ENCODE peak calls at places on chromosomes 16 and 17, in six cellular contexts. One of them, this sample, is unnamed.
A peak's percentile ranks its signal among the peaks of the same experiment; 100 is the strongest.

GRCh38 chr17:73645050-73645871 is 1.0 kb upstream of the SDK2 start:
- DNase-seq in IMR-90: no peak
- DNase-seq in H9: peak; percentile 73
- DNase-seq in H1: no peak
- DNase-seq in trophoblast cell: peak; percentile 23
- DNase-seq in neuronal stem cell: peak; percentile 81
- DNase-seq in this sample: peak; percentile 69

GRCh38 chr16:5884339-5884738 is 786.7 kb upstream of the EEF2KMT start:
- DNase-seq in IMR-90: no peak
- DNase-seq in trophoblast cell: no peak
- DNase-seq in H9: no peak
- DNase-seq in H1: no peak
- DNase-seq in neuronal stem cell: no peak
- DNase-seq in this sample: no peak

GRCh38 chr16:1343428-1344242 is 8.0 kb downstream of the TSR3 start:
- DNase-seq in H9: no peak
- DNase-seq in IMR-90: no peak
- DNase-seq in neuronal stem cell: no peak
- DNase-seq in H1: no peak
- DNase-seq in trophoblast cell: no peak
- DNase-seq in this sample: no peak

GRCh38 chr17:79671387-79671752 is 59.4 kb upstream of the ENPP7 start:
- DNase-seq in IMR-90: no peak
- DNase-seq in neuronal stem cell: no peak
- DNase-seq in H1: no peak
- DNase-seq in H9: no peak
- DNase-seq in trophoblast cell: no peak
- DNase-seq in this sample: peak; percentile 33

GRCh38 chr17:29124931-29125270 is 55.3 kb downstream of the MYO18A start:
- DNase-seq in H1: no peak
- DNase-seq in IMR-90: no peak
- DNase-seq in trophoblast cell: no peak
- DNase-seq in H9: no peak
- DNase-seq in neuronal stem cell: no peak
- DNase-seq in this sample: no peak

GRCh38 chr16:71754108-71754507 is 29.6 kb upstream of the PHLPP2 start:
- DNase-seq in H9: no peak
- DNase-seq in IMR-90: no peak
- DNase-seq in trophoblast cell: no peak
- DNase-seq in neuronal stem cell: no peak
- DNase-seq in H1: no peak
- DNase-seq in this sample: no peak

GRCh38 chr16:4599545-4599944 is 15.1 kb downstream of the UBALD1 start:
- DNase-seq in H1: no peak
- DNase-seq in trophoblast cell: no peak
- DNase-seq in H9: no peak
- DNase-seq in neuronal stem cell: no peak
- DNase-seq in IMR-90: no peak
- DNase-seq in this sample: no peak

GRCh38 chr17:22266231-22266630 is 573.9 kb downstream of the KCNJ18 start:
- DNase-seq in neuronal stem cell: no peak
- DNase-seq in H9: no peak
- DNase-seq in IMR-90: no peak
- DNase-seq in H1: no peak
- DNase-seq in trophoblast cell: no peak
- DNase-seq in this sample: no peak

GRCh38 chr17:73340093-73340596 is 28.3 kb upstream of the CDC42EP4 start:
- DNase-seq in H1: no peak
- DNase-seq in H9: no peak
- DNase-seq in neuronal stem cell: no peak
- DNase-seq in IMR-90: peak; percentile 95
- DNase-seq in trophoblast cell: peak; percentile 43
- DNase-seq in this sample: no peak

GRCh38 chr17:18377437-18378204 is at the start of gene EVPLL:
- DNase-seq in H9: peak; percentile 36
- DNase-seq in trophoblast cell: no peak
- DNase-seq in IMR-90: no peak
- DNase-seq in H1: no peak
- DNase-seq in neuronal stem cell: no peak
- DNase-seq in this sample: no peak

GRCh38 chr16:26605872-26606271 is 460.9 kb upstream of the C16orf82 start:
- DNase-seq in trophoblast cell: no peak
- DNase-seq in IMR-90: no peak
- DNase-seq in H9: no peak
- DNase-seq in neuronal stem cell: no peak
- DNase-seq in H1: no peak
- DNase-seq in this sample: no peak

GRCh38 chr17:5619088-5619740 is 34.9 kb upstream of the NLRP1 start:
- DNase-seq in IMR-90: no peak
- DNase-seq in H9: no peak
- DNase-seq in trophoblast cell: no peak
- DNase-seq in H1: no peak
- DNase-seq in neuronal stem cell: no peak
- DNase-seq in this sample: no peak

GRCh38 chr17:19610879-19611278 is 37.7 kb upstream of the ALDH3A2 start:
- DNase-seq in H9: no peak
- DNase-seq in IMR-90: no peak
- DNase-seq in H1: no peak
- DNase-seq in trophoblast cell: no peak
- DNase-seq in neuronal stem cell: no peak
- DNase-seq in this sample: no peak

GRCh38 chr17:45648642-45649041 is 135.5 kb upstream of the CRHR1 start:
- DNase-seq in H1: no peak
- DNase-seq in trophoblast cell: no peak
- DNase-seq in H9: peak; percentile 82
- DNase-seq in neuronal stem cell: no peak
- DNase-seq in IMR-90: no peak
- DNase-seq in this sample: no peak

GRCh38 chr17:1628856-1629646 is 417 bp upstream of the SLC43A2 start:
- DNase-seq in H9: peak; percentile 100
- DNase-seq in trophoblast cell: peak; percentile 86
- DNase-seq in H1: no peak
- DNase-seq in IMR-90: peak; percentile 87
- DNase-seq in neuronal stem cell: no peak
- DNase-seq in this sample: peak; percentile 99
- H2BK5ac ChIP-seq in H9: no peak overlapping the region
- H2BK5ac ChIP-seq in trophoblast cell: peak overlapping the region; percentile 78
- H2BK5ac ChIP-seq in H1: no peak overlapping the region
- H2BK5ac ChIP-seq in IMR-90: peak overlapping the region; percentile 38
- H2BK5ac ChIP-seq in neuronal stem cell: peak overlapping the region; percentile 91
- H2BK5ac ChIP-seq in this sample: no peak overlapping the region

GRCh38 chr16:58222532-58223316 is 24.8 kb upstream of the CSNK2A2 start:
- DNase-seq in H1: no peak
- DNase-seq in trophoblast cell: peak; percentile 57
- DNase-seq in H9: peak; percentile 60
- DNase-seq in IMR-90: peak; percentile 25
- DNase-seq in neuronal stem cell: no peak
- DNase-seq in this sample: peak; percentile 83

GRCh38 chr16:58230259-58230658 is 32.4 kb upstream of the CSNK2A2 start:
- DNase-seq in IMR-90: no peak
- DNase-seq in H9: no peak
- DNase-seq in trophoblast cell: no peak
- DNase-seq in neuronal stem cell: no peak
- DNase-seq in H1: no peak
- DNase-seq in this sample: no peak

GRCh38 chr16:58226790-58227189 is 28.9 kb upstream of the CSNK2A2 start:
- DNase-seq in neuronal stem cell: no peak
- DNase-seq in trophoblast cell: no peak
- DNase-seq in IMR-90: no peak
- DNase-seq in H9: no peak
- DNase-seq in H1: no peak
- DNase-seq in this sample: no peak

GRCh38 chr16:58225965-58226602 is 28.2 kb upstream of the CSNK2A2 start:
- DNase-seq in IMR-90: no peak
- DNase-seq in H9: no peak
- DNase-seq in trophoblast cell: no peak
- DNase-seq in H1: no peak
- DNase-seq in neuronal stem cell: no peak
- DNase-seq in this sample: no peak
- H2BK5ac ChIP-seq in IMR-90: no peak overlapping the region
- H2BK5ac ChIP-seq in H9: no peak overlapping the region
- H2BK5ac ChIP-seq in trophoblast cell: no peak overlapping the region
- H2BK5ac ChIP-seq in H1: no peak overlapping the region
- H2BK5ac ChIP-seq in neuronal stem cell: no peak overlapping the region
- H2BK5ac ChIP-seq in this sample: no peak overlapping the region

GRCh38 chr16:30922420-30922959 is 882 bp upstream of the FBXL19 start:
- DNase-seq in trophoblast cell: peak; percentile 100
- DNase-seq in neuronal stem cell: peak; percentile 100
- DNase-seq in IMR-90: peak; percentile 99
- DNase-seq in H9: peak; percentile 100
- DNase-seq in H1: peak; percentile 100
- DNase-seq in this sample: peak; percentile 100

GRCh38 chr16:30921748-30922419 is 1.5 kb upstream of the FBXL19 start:
- DNase-seq in IMR-90: peak; percentile 88
- DNase-seq in neuronal stem cell: peak; percentile 94
- DNase-seq in H1: peak; percentile 90
- DNase-seq in trophoblast cell: peak; percentile 95
- DNase-seq in H9: peak; percentile 95
- DNase-seq in this sample: peak; percentile 97

GRCh38 chr16:30922960-30923535 is 324 bp upstream of the FBXL19 start:
- DNase-seq in H9: peak; percentile 100
- DNase-seq in trophoblast cell: peak; percentile 100
- DNase-seq in neuronal stem cell: peak; percentile 100
- DNase-seq in IMR-90: peak; percentile 99
- DNase-seq in H1: peak; percentile 99
- DNase-seq in this sample: peak; percentile 100

GRCh38 chr16:30923554-30924085 is at the start of gene FBXL19:
- DNase-seq in neuronal stem cell: peak; percentile 85
- DNase-seq in trophoblast cell: no peak
- DNase-seq in H1: no peak
- DNase-seq in H9: no peak
- DNase-seq in IMR-90: no peak
- DNase-seq in this sample: peak; percentile 89

DNA sequence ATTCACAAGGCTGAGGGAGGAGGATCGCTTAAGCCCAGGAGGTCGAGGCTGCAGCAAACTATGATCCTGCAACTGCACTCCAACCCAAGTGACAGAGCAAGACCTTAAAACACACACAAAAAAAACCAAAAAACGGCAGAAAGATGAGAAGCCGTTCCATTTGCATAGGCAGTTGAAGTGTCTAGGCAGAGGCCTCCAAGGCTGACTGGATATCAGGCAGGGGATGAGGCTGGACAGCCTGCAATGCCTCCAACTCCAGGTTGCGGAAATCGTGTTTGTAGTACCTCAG is 2.0 kb upstream of the FBXL19 start:
- DNase-seq in IMR-90: no peak
- DNase-seq in H1: no peak
- DNase-seq in trophoblast cell: no peak
- DNase-seq in H9: no peak
- DNase-seq in neuronal stem cell: no peak
- DNase-seq in this sample: no peak
- H2BK5ac ChIP-seq in IMR-90: no peak overlapping the region
- H2BK5ac ChIP-seq in H1: no peak overlapping the region
- H2BK5ac ChIP-seq in trophoblast cell: no peak overlapping the region
- H2BK5ac ChIP-seq in H9: no peak overlapping the region
- H2BK5ac ChIP-seq in neuronal stem cell: no peak overlapping the region
- H2BK5ac ChIP-seq in this sample: no peak overlapping the region

GRCh38 chr16:83393196-83393981 is 414.4 kb upstream of the HSBP1 start:
- DNase-seq in trophoblast cell: no peak
- DNase-seq in H9: no peak
- DNase-seq in H1: no peak
- DNase-seq in IMR-90: peak; percentile 33
- DNase-seq in neuronal stem cell: no peak
- DNase-seq in this sample: peak; percentile 30

GRCh38 chr16:83400234-83400633 is 407.5 kb upstream of the HSBP1 start:
- DNase-seq in IMR-90: no peak
- DNase-seq in trophoblast cell: no peak
- DNase-seq in neuronal stem cell: no peak
- DNase-seq in H9: peak; percentile 71
- DNase-seq in H1: peak; percentile 5
- DNase-seq in this sample: peak; percentile 46

GRCh38 chr16:83402160-83402794 is 405.5 kb upstream of the HSBP1 start:
- DNase-seq in IMR-90: peak; percentile 45
- DNase-seq in trophoblast cell: no peak
- DNase-seq in neuronal stem cell: no peak
- DNase-seq in H9: no peak
- DNase-seq in H1: no peak
- DNase-seq in this sample: peak; percentile 13

GRCh38 chr16:83392743-83393142 is 415.0 kb upstream of the HSBP1 start:
- DNase-seq in trophoblast cell: no peak
- DNase-seq in H1: no peak
- DNase-seq in H9: no peak
- DNase-seq in IMR-90: no peak
- DNase-seq in neuronal stem cell: no peak
- DNase-seq in this sample: peak; percentile 57

GRCh38 chr16:83397601-83398000 is 410.2 kb upstream of the HSBP1 start:
- DNase-seq in H1: no peak
- DNase-seq in IMR-90: no peak
- DNase-seq in trophoblast cell: no peak
- DNase-seq in neuronal stem cell: no peak
- DNase-seq in H9: no peak
- DNase-seq in this sample: no peak
- H2BK5ac ChIP-seq in H1: no peak overlapping the region
- H2BK5ac ChIP-seq in IMR-90: no peak overlapping the region
- H2BK5ac ChIP-seq in trophoblast cell: no peak overlapping the region
- H2BK5ac ChIP-seq in neuronal stem cell: no peak overlapping the region
- H2BK5ac ChIP-seq in H9: no peak overlapping the region
- H2BK5ac ChIP-seq in this sample: no peak overlapping the region

GRCh38 chr17:7842380-7842949 is 8.4 kb downstream of the KDM6B start:
- DNase-seq in neuronal stem cell: no peak
- DNase-seq in H1: no peak
- DNase-seq in trophoblast cell: peak; percentile 86
- DNase-seq in IMR-90: peak; percentile 97
- DNase-seq in H9: no peak
- DNase-seq in this sample: peak; percentile 45

GRCh38 chr17:7841622-7842379 is 7.8 kb downstream of the KDM6B start:
- DNase-seq in IMR-90: peak; percentile 91
- DNase-seq in neuronal stem cell: peak; percentile 94
- DNase-seq in H9: peak; percentile 96
- DNase-seq in trophoblast cell: peak; percentile 95
- DNase-seq in H1: no peak
- DNase-seq in this sample: peak; percentile 94

GRCh38 chr17:7843536-7844291 is 9.7 kb downstream of the KDM6B start:
- DNase-seq in neuronal stem cell: peak; percentile 86
- DNase-seq in IMR-90: peak; percentile 90
- DNase-seq in H1: no peak
- DNase-seq in trophoblast cell: peak; percentile 87
- DNase-seq in H9: peak; percentile 91
- DNase-seq in this sample: peak; percentile 93

GRCh38 chr17:7844292-7845154 is 10.3 kb upstream of the TMEM88 start:
- DNase-seq in H1: no peak
- DNase-seq in IMR-90: peak; percentile 94
- DNase-seq in neuronal stem cell: peak; percentile 85
- DNase-seq in H9: peak; percentile 97
- DNase-seq in trophoblast cell: peak; percentile 86
- DNase-seq in this sample: peak; percentile 97

DNA sequence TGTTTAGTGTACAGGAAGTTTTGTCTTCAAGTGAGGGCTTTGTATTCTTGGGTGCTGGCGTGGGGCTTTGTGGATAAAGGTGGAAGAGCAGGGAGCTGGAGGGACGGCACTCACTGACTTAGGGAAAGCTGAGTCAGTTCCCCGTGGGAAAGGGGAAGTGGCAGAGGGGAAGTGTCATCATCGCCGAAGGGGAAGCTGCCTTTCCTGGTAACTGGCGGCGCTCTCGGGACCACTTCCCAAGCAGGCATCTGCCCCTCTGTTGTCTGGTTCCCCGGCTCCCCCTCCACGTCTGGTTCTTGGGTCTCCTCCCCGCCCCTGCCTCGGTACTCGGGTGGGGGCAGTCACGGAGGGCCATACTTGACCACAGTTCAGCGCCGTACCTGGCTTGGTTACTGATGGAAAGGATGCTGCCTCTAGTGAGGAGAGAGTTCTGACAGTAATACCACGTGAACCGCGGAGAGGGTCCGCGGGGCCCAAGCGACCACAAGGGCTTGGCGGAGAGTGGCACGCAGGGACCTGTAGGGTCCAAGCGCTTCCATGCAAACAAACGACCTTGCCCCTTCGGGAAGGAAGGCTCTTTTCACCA is 9.0 kb downstream of the KDM6B start:
- DNase-seq in H9: peak; percentile 74
- DNase-seq in H1: no peak
- DNase-seq in trophoblast cell: peak; percentile 89
- DNase-seq in neuronal stem cell: no peak
- DNase-seq in IMR-90: peak; percentile 94
- DNase-seq in this sample: peak; percentile 85
- H2BK5ac ChIP-seq in H9: no peak overlapping the region
- H2BK5ac ChIP-seq in H1: peak overlapping the region; percentile 78
- H2BK5ac ChIP-seq in trophoblast cell: peak overlapping the region; percentile 97
- H2BK5ac ChIP-seq in neuronal stem cell: peak overlapping the region; percentile 83
- H2BK5ac ChIP-seq in IMR-90: peak overlapping the region; percentile 97
- H2BK5ac ChIP-seq in this sample: peak overlapping the region; percentile 50